ENCODE peak calls at places on chromosomes 11 and 22, in six cellular contexts. E is HCT116, R is K562, B is H1, X is SK-N-SH, Y is GM12878. I is an unnamed sample.
A peak's percentile ranks its signal among the peaks of the same experiment; 100 is the strongest.

GRCh38 chr11:120467627-120468026 is 43.9 kb upstream of the GRIK4 start:
- DNase-seq in E (no peak), R (no peak), B (no peak), X (no peak), Y (no peak), I (no peak)

GRCh38 chr22:36753916-36754315 is 22.0 kb downstream of the IFT27 start:
- DNase-seq in E (no peak), R (no peak), B (no peak), X (no peak), Y (no peak), I (no peak)

GRCh38 chr11:12397953-12398352 is 20.6 kb downstream of the PARVA start:
- DNase-seq in E (no peak), R (no peak), B (no peak), X (no peak), Y (no peak), I (no peak)

GRCh38 chr11:67269401-67270255 is 3.4 kb downstream of the GRK2 start:
- DNase-seq in E (no peak), R (no peak), B (no peak), X (no peak), Y (no peak), I (peak; percentile 96)

GRCh38 chr11:1814691-1815090 is 20.1 kb upstream of the SYT8 start:
- DNase-seq in E (no peak), R (no peak), B (no peak), X (no peak), Y (no peak), I (no peak)

GRCh38 chr11:131503017-131503416 is 132.6 kb downstream of the NTM start:
- DNase-seq in E (no peak), R (no peak), B (no peak), X (no peak), Y (no peak), I (no peak)

GRCh38 chr11:15941206-15941770 is 415.1 kb downstream of the SOX6 start:
- DNase-seq in E (no peak), R (peak; percentile 76), B (peak; percentile 65), X (peak; percentile 46), Y (no peak), I (no peak)

GRCh38 chr22:24414523-24414922 is 12.9 kb upstream of the ADORA2A start:
- DNase-seq in E (no peak), R (no peak), B (no peak), X (peak; percentile 24), Y (no peak), I (no peak)

GRCh38 chr11:2207773-2208621 is 36.4 kb upstream of the TH start:
- DNase-seq in E (no peak), R (no peak), B (no peak), X (peak; percentile 45), Y (no peak), I (no peak)

GRCh38 chr11:134358853-134359490 is 27.2 kb downstream of the GLB1L2 start:
- DNase-seq in E (no peak), R (no peak), B (no peak), X (no peak), Y (no peak), I (no peak)

GRCh38 chr22:29987143-29987542 is 93.1 kb upstream of the HORMAD2 start:
- DNase-seq in E (no peak), R (no peak), B (no peak), X (no peak), Y (no peak), I (no peak)

GRCh38 chr22:29744902-29745301 is 21.9 kb downstream of the ZMAT5 start:
- DNase-seq in E (no peak), R (no peak), B (no peak), X (no peak), Y (no peak), I (no peak)

GRCh38 chr11:59782080-59782479 is 26.9 kb downstream of the STX3 start:
- DNase-seq in E (no peak), R (no peak), B (no peak), X (no peak), Y (no peak), I (no peak)

GRCh38 chr22:22710719-22711531 is 66.5 kb downstream of the GGTLC2 start:
- DNase-seq in E (no peak), R (peak; percentile 93), B (no peak), X (peak; percentile 75), Y (no peak), I (peak; percentile 32)

GRCh38 chr22:35783943-35784614 is 66.4 kb downstream of the APOL5 start:
- DNase-seq in E (no peak), R (no peak), B (no peak), X (no peak), Y (no peak), I (no peak)

GRCh38 chr11:15148181-15148580 is 33.5 kb downstream of the INSC start:
- DNase-seq in E (no peak), R (no peak), B (no peak), X (no peak), Y (no peak), I (no peak)

GRCh38 chr11:118634435-118635236 is 27.2 kb downstream of the PHLDB1 start:
- DNase-seq in E (no peak), R (peak; percentile 92), B (peak; percentile 80), X (peak; percentile 69), Y (no peak), I (peak; percentile 75)

GRCh38 chr11:704799-705645 is 1.0 kb upstream of the EPS8L2 start:
- DNase-seq in E (no peak), R (no peak), B (no peak), X (peak; percentile 25), Y (no peak), I (peak; percentile 69)

GRCh38 chr11:112610996-112611795 is 350.0 kb upstream of the NCAM1 start:
- DNase-seq in E (no peak), R (no peak), B (no peak), X (no peak), Y (no peak), I (no peak)

GRCh38 chr11:128294001-128294684 is 293.2 kb downstream of the ETS1 start:
- DNase-seq in E (no peak), R (no peak), B (no peak), X (no peak), Y (no peak), I (no peak)

GRCh38 chr22:29037340-29037932 is 24.2 kb downstream of the C22orf31 start:
- DNase-seq in E (no peak), R (no peak), B (no peak), X (no peak), Y (no peak), I (peak; percentile 20)

GRCh38 chr11:133947298-133947905 is 9.4 kb downstream of the IGSF9B start:
- DNase-seq in E (no peak), R (peak; percentile 10), B (no peak), X (peak; percentile 77), Y (no peak), I (peak; percentile 100)

GRCh38 chr11:93537767-93538261 is 5.4 kb downstream of the SMCO4 start:
- DNase-seq in E (no peak), R (peak; percentile 24), B (no peak), X (no peak), Y (no peak), I (no peak)
- TF ChIP-seq JUND in E (no peak), R (peak; percentile 54), B (no peak), X (no peak), Y (no peak), I (no peak)

DNA sequence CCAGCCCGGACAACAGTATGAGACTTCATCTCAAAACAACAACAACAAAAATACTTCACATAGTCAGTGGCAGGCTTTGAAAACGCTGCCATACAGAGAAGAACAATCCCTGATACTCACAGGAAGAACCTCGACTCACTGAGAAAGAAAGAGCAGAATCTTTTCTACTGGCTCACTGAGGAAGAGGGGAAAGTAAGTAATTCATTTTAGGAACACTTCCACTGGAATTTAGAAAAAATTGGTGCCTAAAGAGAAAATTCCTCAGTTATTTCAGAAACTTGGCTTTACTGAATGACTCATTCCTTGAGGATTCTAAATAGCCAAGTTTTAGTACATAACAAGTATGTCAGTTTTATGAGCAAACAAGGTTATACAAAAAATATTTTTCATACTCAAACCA is 12.3 kb downstream of the NARS2 start:
- DNase-seq in E (no peak), R (no peak), B (no peak), X (no peak), Y (no peak), I (no peak)
- TF ChIP-seq JUND in E (no peak), R (no peak), B (no peak), X (peak; percentile 53), Y (no peak), I (no peak)

DNA sequence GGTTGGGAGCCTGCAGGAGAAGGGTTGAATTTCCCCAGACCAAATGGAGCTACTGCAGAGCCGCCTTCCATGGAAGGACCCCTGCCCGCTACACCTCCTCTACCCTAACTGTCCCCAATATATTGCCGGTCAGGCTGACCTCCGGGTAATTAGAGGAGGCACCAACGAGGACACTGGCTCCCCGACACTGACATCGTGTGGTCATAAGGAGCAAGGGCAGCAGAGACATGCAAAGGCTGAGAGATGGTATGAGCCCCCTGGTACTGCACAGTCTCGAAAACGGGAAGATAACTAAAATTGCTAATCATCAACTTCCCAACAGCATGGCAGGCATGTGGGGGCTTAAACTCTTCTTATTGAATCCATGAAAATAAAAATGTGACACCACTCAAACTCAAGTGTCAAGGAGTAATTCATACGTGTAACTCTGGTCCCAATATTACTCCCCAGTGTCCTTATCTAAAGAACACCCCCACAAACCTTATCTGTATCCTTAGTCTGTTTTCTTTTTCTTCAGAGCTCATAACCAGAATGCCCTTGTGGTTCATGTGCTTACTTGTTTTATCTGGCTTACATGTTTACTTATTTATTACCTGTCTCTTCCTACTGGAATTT is 4.4 kb downstream of the CAVIN3 start:
- DNase-seq in E (peak; percentile 41), R (peak; percentile 71), B (no peak), X (peak; percentile 79), Y (no peak), I (peak; percentile 58)
- TF ChIP-seq JUND in E (no peak), R (no peak), B (peak; percentile 38), X (no peak), Y (no peak), I (no peak)

GRCh38 chr22:25777870-25778269 is 35.9 kb downstream of the MYO18B start:
- DNase-seq in E (peak; percentile 44), R (peak; percentile 31), B (no peak), X (peak; percentile 74), Y (peak; percentile 11), I (peak; percentile 72)
- TF ChIP-seq JUND in E (no peak), R (no peak), B (no peak), X (no peak), Y (no peak), I (no peak)

GRCh38 chr22:37849089-37849751 is at the start of gene EIF3L:
- DNase-seq in E (peak; percentile 79), R (peak; percentile 93), B (peak; percentile 68), X (peak; percentile 96), Y (peak; percentile 51), I (peak; percentile 90)

GRCh38 chr22:37844904-37845334 is 785 bp upstream of the ANKRD54 start:
- DNase-seq in E (no peak), R (no peak), B (no peak), X (no peak), Y (no peak), I (no peak)

GRCh38 chr22:37850801-37851200 is 1.6 kb downstream of the EIF3L start:
- DNase-seq in E (no peak), R (no peak), B (no peak), X (no peak), Y (no peak), I (no peak)

GRCh38 chr22:37846433-37846832 is 2.3 kb upstream of the ANKRD54 start:
- DNase-seq in E (no peak), R (no peak), B (no peak), X (no peak), Y (no peak), I (no peak)

GRCh38 chr22:37848587-37849088 is 581 bp upstream of the EIF3L start:
- DNase-seq in E (peak; percentile 31), R (peak; percentile 61), B (no peak), X (peak; percentile 43), Y (no peak), I (peak; percentile 58)
- TF ChIP-seq JUND in E (no peak), R (no peak), B (no peak), X (no peak), Y (no peak), I (no peak)